ENCODE peak calls at places on chromosomes 6 and 20, in six cellular contexts. F is naive thymus-derived CD4-positive, alpha-beta T cell; Y is NCI-H2171 treated with DMSO at 0.1 percent for 48 hours; X is heart left ventricle; H is AG04449; B is anterior cingulate cortex. U is an unnamed sample.

GRCh38 chr6:32133786-32134185 is 3.7 kb upstream of the FKBPL start:
- DNase-seq in F (no peak), Y (no peak), X (no peak), H (no peak), B (no peak), U (no peak)

GRCh38 chr6:132133734-132134490 is 182.7 kb upstream of the CCN2 start:
- DNase-seq in F (no peak), Y (no peak), X (no peak), H (no peak), B (no peak), U (no peak)

GRCh38 chr6:81086931-81087330 is 665.5 kb downstream of the TENT5A start:
- DNase-seq in F (no peak), Y (no peak), X (no peak), H (no peak), B (no peak), U (no peak)

GRCh38 chr20:29427201-29428060 is 1830.0 kb upstream of the DEFB115 start:
- DNase-seq in F (no peak), Y (peak), X (no peak), H (no peak), B (no peak), U (no peak)

GRCh38 chr6:42239736-42240375 is 22.2 kb upstream of the MRPS10 start:
- DNase-seq in F (no peak), Y (no peak), X (no peak), H (no peak), B (no peak), U (peak)

GRCh38 chr20:15109494-15109893 is 772.1 kb upstream of the FLRT3 start:
- DNase-seq in F (no peak), Y (no peak), X (no peak), H (no peak), B (no peak), U (no peak)

GRCh38 chr6:31272856-31273626 is 1.1 kb upstream of the HLA-C start:
- DNase-seq in F (peak), Y (no peak), X (no peak), H (no peak), B (no peak), U (no peak)

GRCh38 chr6:170265655-170266054 is 25.2 kb downstream of the DLL1 start:
- DNase-seq in F (no peak), Y (no peak), X (peak), H (no peak), B (no peak), U (no peak)

GRCh38 chr6:75643173-75643572 is 41.5 kb downstream of the SENP6 start:
- DNase-seq in F (no peak), Y (no peak), X (no peak), H (no peak), B (no peak), U (no peak)

GRCh38 chr6:112113371-112113770 is 26.0 kb downstream of the FAM229B start:
- DNase-seq in F (no peak), Y (peak), X (no peak), H (no peak), B (no peak), U (no peak)

GRCh38 chr20:3248167-3248992 is 9.4 kb upstream of the SLC4A11 start:
- DNase-seq in F (no peak), Y (peak), X (peak), H (no peak), B (no peak), U (no peak)

GRCh38 chr6:64217721-64218603 is 582.4 kb downstream of the PHF3 start:
- DNase-seq in F (no peak), Y (no peak), X (no peak), H (no peak), B (no peak), U (no peak)

GRCh38 chr6:29561618-29562181 is 2.2 kb upstream of the UBD start:
- DNase-seq in F (no peak), Y (no peak), X (no peak), H (no peak), B (no peak), U (no peak)

GRCh38 chr6:75368151-75368779 is 83.7 kb upstream of the TMEM30A start:
- DNase-seq in F (no peak), Y (no peak), X (no peak), H (no peak), B (no peak), U (no peak)

GRCh38 chr20:1926237-1926636 is 31.0 kb downstream of the SIRPA start:
- DNase-seq in F (no peak), Y (no peak), X (no peak), H (no peak), B (no peak), U (no peak)

GRCh38 chr20:36175016-36175415 is 20.5 kb downstream of the EPB41L1 start:
- DNase-seq in F (no peak), Y (no peak), X (no peak), H (no peak), B (no peak), U (no peak)

GRCh38 chr20:5667703-5668528 is 82.3 kb upstream of the SHLD1 start:
- DNase-seq in F (no peak), Y (no peak), X (no peak), H (no peak), B (no peak), U (no peak)

GRCh38 chr6:107132330-107132954 is 17.1 kb upstream of the BEND3 start:
- DNase-seq in F (peak), Y (peak), X (no peak), H (no peak), B (no peak), U (peak)

GRCh38 chr6:90401933-90402830 is 105.5 kb upstream of the BACH2 start:
- DNase-seq in F (peak), Y (no peak), X (no peak), H (no peak), B (no peak), U (no peak)

GRCh38 chr20:20679306-20679705 is 33.1 kb downstream of the RALGAPA2 start:
- DNase-seq in F (no peak), Y (no peak), X (no peak), H (no peak), B (no peak), U (no peak)

GRCh38 chr6:134434019-134434949 is 116.4 kb upstream of the SGK1 start:
- DNase-seq in F (no peak), Y (no peak), X (no peak), H (no peak), B (no peak), U (no peak)

GRCh38 chr20:45432294-45432693 is 16.4 kb downstream of the PIGT start:
- DNase-seq in F (no peak), Y (no peak), X (no peak), H (no peak), B (no peak), U (no peak)

GRCh38 chr6:108739496-108740330 is 108.5 kb upstream of the ARMC2 start:
- DNase-seq in F (no peak), Y (no peak), X (no peak), H (no peak), B (no peak), U (peak)

GRCh38 chr20:41748756-41749582 is 130.8 kb upstream of the CHD6 start:
- DNase-seq in F (no peak), Y (no peak), X (no peak), H (no peak), B (no peak), U (no peak)

GRCh38 chr6:118705799-118706481 is 54.5 kb upstream of the CEP85L start:
- DNase-seq in F (no peak), Y (no peak), X (no peak), H (peak), B (peak), U (peak)

U was measured in PC-9.